ENCODE peak calls at places on chromosomes 16 and 17, in seven cellular contexts. U is H1, N is K562, S is HepG2, M is HCT116, W is SK-N-SH, Q is GM12878. I is an unnamed sample.

GRCh38 chr17:69342896-69343644 is 16.1 kb upstream of the ABCA5 start:
- DNase-seq in U (no peak), N (no peak), S (no peak), M (no peak), W (no peak), Q (no peak), I (no peak)

GRCh38 chr17:79463421-79464309 is 147.2 kb downstream of the RBFOX3 start:
- DNase-seq in U (no peak), N (no peak), S (no peak), M (no peak), W (no peak), Q (no peak), I (no peak)

GRCh38 chr17:27443491-27443890 is 12.8 kb upstream of the KSR1 start:
- DNase-seq in U (no peak), N (no peak), S (no peak), M (no peak), W (no peak), Q (no peak), I (no peak)

GRCh38 chr16:9441021-9441420 is 349.6 kb downstream of the HAPSTR1 start:
- DNase-seq in U (no peak), N (no peak), S (peak), M (no peak), W (no peak), Q (no peak), I (no peak)

GRCh38 chr17:66493283-66494019 is 191.0 kb downstream of the PRKCA start:
- DNase-seq in U (no peak), N (peak), S (no peak), M (no peak), W (no peak), Q (no peak), I (no peak)

GRCh38 chr17:45101883-45102811 is 30.2 kb downstream of the PLCD3 start:
- DNase-seq in U (no peak), N (no peak), S (peak), M (no peak), W (no peak), Q (no peak), I (no peak)

GRCh38 chr17:14838567-14838966 is 426.6 kb downstream of the PMP22 start:
- DNase-seq in U (no peak), N (no peak), S (no peak), M (no peak), W (no peak), Q (no peak), I (no peak)

GRCh38 chr16:17343729-17344128 is 127.0 kb downstream of the XYLT1 start:
- DNase-seq in U (no peak), N (no peak), S (no peak), M (no peak), W (no peak), Q (no peak), I (no peak)

GRCh38 chr16:77064037-77064436 is 127.0 kb upstream of the MON1B start:
- DNase-seq in U (no peak), N (no peak), S (no peak), M (no peak), W (no peak), Q (no peak), I (no peak)

GRCh38 chr16:62256406-62256805 is 220.2 kb upstream of the CDH8 start:
- DNase-seq in U (no peak), N (no peak), S (no peak), M (no peak), W (peak), Q (no peak), I (no peak)

GRCh38 chr16:16865374-16865773 is 486.4 kb downstream of the NPIPA7 start:
- DNase-seq in U (no peak), N (no peak), S (no peak), M (no peak), W (no peak), Q (no peak), I (no peak)

GRCh38 chr16:47258874-47259461 is 115.2 kb upstream of the NETO2 start:
- DNase-seq in U (no peak), N (peak), S (peak), M (peak), W (peak), Q (peak), I (no peak)

GRCh38 chr17:33651631-33652030 is 358.5 kb upstream of the ASIC2 start:
- DNase-seq in U (no peak), N (peak), S (no peak), M (no peak), W (no peak), Q (no peak), I (peak)
- TF ChIP-seq JUND in U (no peak), N (no peak), S (no peak), M (no peak), W (no peak), Q (no peak), I (no peak)

GRCh38 chr16:79593754-79594153 is 6.8 kb downstream of the MAF start:
- DNase-seq in U (no peak), N (no peak), S (no peak), M (no peak), W (no peak), Q (no peak), I (no peak)

GRCh38 chr16:79593074-79593531 is 7.4 kb downstream of the MAF start:
- DNase-seq in U (no peak), N (no peak), S (no peak), M (no peak), W (no peak), Q (no peak), I (no peak)

GRCh38 chr16:79592150-79592549 is 8.4 kb downstream of the MAF start:
- DNase-seq in U (no peak), N (no peak), S (no peak), M (no peak), W (no peak), Q (no peak), I (no peak)

GRCh38 chr16:79587897-79588296 is 12.6 kb downstream of the MAF start:
- DNase-seq in U (no peak), N (no peak), S (no peak), M (no peak), W (peak), Q (no peak), I (no peak)

GRCh38 chr16:79589495-79590134 is 10.9 kb downstream of the MAF start:
- DNase-seq in U (peak), N (no peak), S (no peak), M (no peak), W (no peak), Q (no peak), I (no peak)
- TF ChIP-seq JUND in U (no peak), N (no peak), S (no peak), M (no peak), W (no peak), Q (no peak), I (no peak)

GRCh38 chr17:41444186-41444585 is 3.4 kb upstream of the KRT38 start:
- DNase-seq in U (no peak), N (no peak), S (no peak), M (no peak), W (no peak), Q (no peak), I (no peak)
- TF ChIP-seq JUND in U (no peak), N (no peak), S (no peak), M (no peak), W (no peak), Q (no peak), I (no peak)

GRCh38 chr16:11296706-11297491 is 15.8 kb upstream of the PRM1 start:
- DNase-seq in U (no peak), N (no peak), S (peak), M (no peak), W (no peak), Q (peak), I (no peak)
- TF ChIP-seq JUND in U (no peak), N (no peak), S (no peak), M (no peak), W (no peak), Q (no peak), I (no peak)

GRCh38 chr16:13984794-13985193 is 64.8 kb downstream of the ERCC4 start:
- DNase-seq in U (no peak), N (no peak), S (no peak), M (no peak), W (no peak), Q (no peak), I (no peak)

GRCh38 chr16:13977177-13977576 is 57.2 kb downstream of the ERCC4 start:
- DNase-seq in U (no peak), N (peak), S (no peak), M (no peak), W (no peak), Q (no peak), I (no peak)

GRCh38 chr16:13988038-13988437 is 68.1 kb downstream of the ERCC4 start:
- DNase-seq in U (no peak), N (no peak), S (no peak), M (no peak), W (no peak), Q (no peak), I (no peak)

GRCh38 chr16:13983625-13984024 is 63.7 kb downstream of the ERCC4 start:
- DNase-seq in U (no peak), N (no peak), S (no peak), M (no peak), W (no peak), Q (no peak), I (no peak)

GRCh38 chr16:13982446-13982845 is 62.5 kb downstream of the ERCC4 start:
- DNase-seq in U (peak), N (no peak), S (no peak), M (no peak), W (no peak), Q (no peak), I (no peak)
- TF ChIP-seq JUND in U (no peak), N (no peak), S (no peak), M (no peak), W (no peak), Q (no peak), I (no peak)

DNA sequence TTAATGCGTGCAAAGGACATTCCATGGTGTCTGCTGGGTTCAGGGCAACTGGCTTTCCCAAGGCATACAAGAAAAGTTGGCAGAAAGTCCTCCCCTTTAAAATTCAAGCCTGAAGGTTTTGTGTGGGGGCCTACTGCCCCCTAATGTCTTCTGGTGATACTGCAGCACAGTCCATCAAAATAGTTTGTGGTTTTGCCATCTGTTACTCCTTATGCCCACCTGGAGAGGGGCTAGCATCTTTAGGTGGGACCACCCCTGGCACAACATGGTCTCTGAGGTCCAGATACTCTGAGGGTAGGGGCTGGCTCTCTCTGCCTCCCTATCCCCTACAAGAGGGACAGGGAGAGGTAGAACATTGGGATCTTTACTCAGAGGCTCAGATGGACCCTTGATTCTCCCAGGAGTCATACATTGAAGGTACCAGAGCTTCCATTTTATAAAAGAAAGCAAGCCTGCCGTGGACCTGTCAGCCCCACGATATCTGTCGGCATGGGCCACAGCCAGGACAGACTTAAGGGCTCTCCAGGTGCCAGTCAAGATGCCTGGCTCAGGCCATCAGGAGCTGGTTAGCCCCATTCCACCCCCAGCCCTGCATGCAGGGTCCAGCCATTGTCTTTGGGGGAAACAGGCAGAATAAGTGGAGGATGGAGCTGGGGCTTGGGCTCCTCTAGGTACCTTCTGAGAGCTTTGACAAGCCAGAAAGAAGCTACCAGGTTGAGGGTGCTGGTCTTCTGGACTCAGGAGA is 6.3 kb downstream of the ESRP2 start:
- DNase-seq in U (peak), N (peak), S (peak), M (no peak), W (peak), Q (no peak), I (peak)
- TF ChIP-seq JUND in U (no peak), N (no peak), S (no peak), M (no peak), W (no peak), Q (no peak), I (no peak)

GRCh38 chr17:183021-183420 is 1.6 kb upstream of the DOC2B start:
- DNase-seq in U (no peak), N (no peak), S (no peak), M (no peak), W (no peak), Q (no peak), I (no peak)
- TF ChIP-seq JUND in U (no peak), N (no peak), S (no peak), M (no peak), W (no peak), Q (no peak), I (no peak)

I was measured in T47D.